ENCODE peak calls at places on chromosomes 13 and 19, in seven cellular contexts. One of them, this sample, is unnamed.
A peak's percentile ranks its signal among the peaks of the same experiment; 100 is the strongest.

GRCh38 chr13:79108914-79109643 is 297.0 kb downstream of the RBM26 start:
- DNase-seq in NCI-H510A: peak; percentile 14
- DNase-seq in Right ventricle myocardium superior: no peak
- DNase-seq in DMS79 treated with DMSO at 0.1 percent for 48 hours: peak; percentile 65
- DNase-seq in stimulated activated CD4-positive, alpha-beta T cell treated with anti-CD3 and anti-CD28 coated beads, Interleukin-1b, Interleukin-23, amount 100 ng/mL, for 1 hour: no peak
- DNase-seq in HEK293T: no peak
- DNase-seq in activated T-helper 2 cell treated with anti-CD3 and anti-CD28 coated beads, Interferon-gamma antibody, Interleukin-2, Interleukin-4, amounts not matched to agents 10 μg/mL and 5 μg/mL and 100 μg/mL, durations not matched to agents 14 hours and 24 hours and 36 hours: no peak
- DNase-seq in this sample: no peak

GRCh38 chr19:49761625-49762311 is 1.3 kb downstream of the TSKS start:
- DNase-seq in NCI-H510A: no peak
- DNase-seq in Right ventricle myocardium superior: peak; percentile 56
- DNase-seq in DMS79 treated with DMSO at 0.1 percent for 48 hours: no peak
- DNase-seq in stimulated activated CD4-positive, alpha-beta T cell treated with anti-CD3 and anti-CD28 coated beads, Interleukin-1b, Interleukin-23, amount 100 ng/mL, for 1 hour: no peak
- DNase-seq in HEK293T: no peak
- DNase-seq in activated T-helper 2 cell treated with anti-CD3 and anti-CD28 coated beads, Interferon-gamma antibody, Interleukin-2, Interleukin-4, amounts not matched to agents 10 μg/mL and 5 μg/mL and 100 μg/mL, durations not matched to agents 14 hours and 24 hours and 36 hours: no peak
- DNase-seq in this sample: no peak

GRCh38 chr13:72643339-72643989 is 84.0 kb downstream of the MZT1 start:
- DNase-seq in NCI-H510A: no peak
- DNase-seq in Right ventricle myocardium superior: no peak
- DNase-seq in DMS79 treated with DMSO at 0.1 percent for 48 hours: no peak
- DNase-seq in stimulated activated CD4-positive, alpha-beta T cell treated with anti-CD3 and anti-CD28 coated beads, Interleukin-1b, Interleukin-23, amount 100 ng/mL, for 1 hour: peak; percentile 29
- DNase-seq in HEK293T: peak; percentile 62
- DNase-seq in activated T-helper 2 cell treated with anti-CD3 and anti-CD28 coated beads, Interferon-gamma antibody, Interleukin-2, Interleukin-4, amounts not matched to agents 10 μg/mL and 5 μg/mL and 100 μg/mL, durations not matched to agents 14 hours and 24 hours and 36 hours: peak; percentile 10
- DNase-seq in this sample: peak; percentile 23

GRCh38 chr13:44870456-44870929 is 118.8 kb downstream of the NUFIP1 start:
- DNase-seq in NCI-H510A: no peak
- DNase-seq in Right ventricle myocardium superior: peak; percentile 76
- DNase-seq in DMS79 treated with DMSO at 0.1 percent for 48 hours: no peak
- DNase-seq in stimulated activated CD4-positive, alpha-beta T cell treated with anti-CD3 and anti-CD28 coated beads, Interleukin-1b, Interleukin-23, amount 100 ng/mL, for 1 hour: no peak
- DNase-seq in HEK293T: no peak
- DNase-seq in activated T-helper 2 cell treated with anti-CD3 and anti-CD28 coated beads, Interferon-gamma antibody, Interleukin-2, Interleukin-4, amounts not matched to agents 10 μg/mL and 5 μg/mL and 100 μg/mL, durations not matched to agents 14 hours and 24 hours and 36 hours: no peak
- DNase-seq in this sample: no peak

GRCh38 chr19:5032101-5032967 is 63.4 kb downstream of the KDM4B start:
- DNase-seq in NCI-H510A: no peak
- DNase-seq in Right ventricle myocardium superior: no peak
- DNase-seq in DMS79 treated with DMSO at 0.1 percent for 48 hours: no peak
- DNase-seq in stimulated activated CD4-positive, alpha-beta T cell treated with anti-CD3 and anti-CD28 coated beads, Interleukin-1b, Interleukin-23, amount 100 ng/mL, for 1 hour: no peak
- DNase-seq in HEK293T: no peak
- DNase-seq in activated T-helper 2 cell treated with anti-CD3 and anti-CD28 coated beads, Interferon-gamma antibody, Interleukin-2, Interleukin-4, amounts not matched to agents 10 μg/mL and 5 μg/mL and 100 μg/mL, durations not matched to agents 14 hours and 24 hours and 36 hours: no peak
- DNase-seq in this sample: no peak

GRCh38 chr13:45626731-45627374 is 11.3 kb upstream of the ERICH6B start:
- DNase-seq in NCI-H510A: no peak
- DNase-seq in Right ventricle myocardium superior: no peak
- DNase-seq in DMS79 treated with DMSO at 0.1 percent for 48 hours: no peak
- DNase-seq in stimulated activated CD4-positive, alpha-beta T cell treated with anti-CD3 and anti-CD28 coated beads, Interleukin-1b, Interleukin-23, amount 100 ng/mL, for 1 hour: no peak
- DNase-seq in HEK293T: no peak
- DNase-seq in activated T-helper 2 cell treated with anti-CD3 and anti-CD28 coated beads, Interferon-gamma antibody, Interleukin-2, Interleukin-4, amounts not matched to agents 10 μg/mL and 5 μg/mL and 100 μg/mL, durations not matched to agents 14 hours and 24 hours and 36 hours: no peak
- DNase-seq in this sample: no peak

GRCh38 chr19:19606021-19606420 is 12.5 kb downstream of the PBX4 start:
- DNase-seq in NCI-H510A: no peak
- DNase-seq in Right ventricle myocardium superior: no peak
- DNase-seq in DMS79 treated with DMSO at 0.1 percent for 48 hours: no peak
- DNase-seq in stimulated activated CD4-positive, alpha-beta T cell treated with anti-CD3 and anti-CD28 coated beads, Interleukin-1b, Interleukin-23, amount 100 ng/mL, for 1 hour: no peak
- DNase-seq in HEK293T: no peak
- DNase-seq in activated T-helper 2 cell treated with anti-CD3 and anti-CD28 coated beads, Interferon-gamma antibody, Interleukin-2, Interleukin-4, amounts not matched to agents 10 μg/mL and 5 μg/mL and 100 μg/mL, durations not matched to agents 14 hours and 24 hours and 36 hours: no peak
- DNase-seq in this sample: no peak

GRCh38 chr13:105272660-105273631 is 1262.5 kb downstream of the EFNB2 start:
- DNase-seq in NCI-H510A: no peak
- DNase-seq in Right ventricle myocardium superior: no peak
- DNase-seq in DMS79 treated with DMSO at 0.1 percent for 48 hours: no peak
- DNase-seq in stimulated activated CD4-positive, alpha-beta T cell treated with anti-CD3 and anti-CD28 coated beads, Interleukin-1b, Interleukin-23, amount 100 ng/mL, for 1 hour: no peak
- DNase-seq in HEK293T: no peak
- DNase-seq in activated T-helper 2 cell treated with anti-CD3 and anti-CD28 coated beads, Interferon-gamma antibody, Interleukin-2, Interleukin-4, amounts not matched to agents 10 μg/mL and 5 μg/mL and 100 μg/mL, durations not matched to agents 14 hours and 24 hours and 36 hours: no peak
- DNase-seq in this sample: no peak

This sample was measured in stromal cell of bone marrow.